ENCODE peak calls at places on chromosomes 12 and 14, in eight cellular contexts. E, U, N, C, Q, J, K and A are unnamed samples.

GRCh38 chr14:104680056-104680805 is 9.2 kb upstream of the INF2 start:
- DNase-seq in N (no peak), Q (no peak), J (peak), K (peak), E (peak), C (peak), U (peak), A (no peak)

GRCh38 chr12:113655919-113656318 is 184.2 kb upstream of the LHX5 start:
- DNase-seq in J (no peak), C (no peak), U (no peak), Q (no peak), N (no peak), E (no peak), K (no peak), A (no peak)

GRCh38 chr14:104390941-104391901 is 188.3 kb upstream of the C14orf180 start:
- DNase-seq in K (no peak), J (no peak), C (no peak), E (no peak), N (no peak), U (no peak), Q (no peak), A (no peak)

GRCh38 chr14:75861161-75861621 is 120.6 kb downstream of the TGFB3 start:
- DNase-seq in J (peak), N (no peak), E (no peak), K (no peak), C (no peak), Q (no peak), U (peak), A (no peak)

GRCh38 chr14:28323951-28324741 is 442.4 kb upstream of the FOXG1 start:
- DNase-seq in C (no peak), U (no peak), N (no peak), K (no peak), E (no peak), J (no peak), Q (no peak), A (no peak)

GRCh38 chr12:92973614-92974013 is 44.5 kb upstream of the EEA1 start:
- DNase-seq in K (peak), N (peak), U (peak), E (no peak), Q (peak), C (peak), J (peak), A (no peak)

GRCh38 chr14:80942158-80942738 is 710 bp upstream of the CEP128 start:
- DNase-seq in J (no peak), N (no peak), E (no peak), Q (no peak), K (no peak), U (no peak), C (no peak), A (no peak)

GRCh38 chr12:67592228-67593011 is 56.1 kb upstream of the DYRK2 start:
- DNase-seq in N (peak), K (peak), E (no peak), J (peak), Q (peak), U (peak), C (peak), A (peak)

GRCh38 chr12:4151362-4152121 is 122.0 kb upstream of the CCND2 start:
- DNase-seq in U (no peak), K (no peak), J (no peak), E (no peak), C (no peak), N (no peak), Q (no peak), A (no peak)

GRCh38 chr12:78209851-78210493 is 379.3 kb downstream of the NAV3 start:
- DNase-seq in K (peak), C (no peak), J (peak), E (no peak), Q (peak), N (no peak), U (peak), A (no peak)

GRCh38 chr12:117003883-117004404 is 93.2 kb downstream of the FBXW8 start:
- DNase-seq in K (no peak), J (no peak), N (no peak), E (no peak), C (no peak), U (no peak), Q (no peak), A (no peak)

GRCh38 chr14:89370781-89371180 is 46.3 kb downstream of the FOXN3 start:
- DNase-seq in E (no peak), C (no peak), Q (no peak), U (no peak), K (no peak), N (no peak), J (no peak), A (no peak)
- TF ChIP-seq CTCF in E (no peak), C (no peak), Q (no peak), U (no peak), K (no peak), N (no peak), J (no peak), A (no peak)

GRCh38 chr12:27331927-27332324 is 710 bp upstream of the BMAL2 start:
- DNase-seq in J (peak), Q (no peak), C (no peak), N (peak), K (no peak), U (peak), E (no peak), A (no peak)
- H3K4me3 ChIP-seq in J (peak), Q (peak), C (no peak), N (peak), K (no peak), U (no peak), E (no peak), A (peak)

DNA sequence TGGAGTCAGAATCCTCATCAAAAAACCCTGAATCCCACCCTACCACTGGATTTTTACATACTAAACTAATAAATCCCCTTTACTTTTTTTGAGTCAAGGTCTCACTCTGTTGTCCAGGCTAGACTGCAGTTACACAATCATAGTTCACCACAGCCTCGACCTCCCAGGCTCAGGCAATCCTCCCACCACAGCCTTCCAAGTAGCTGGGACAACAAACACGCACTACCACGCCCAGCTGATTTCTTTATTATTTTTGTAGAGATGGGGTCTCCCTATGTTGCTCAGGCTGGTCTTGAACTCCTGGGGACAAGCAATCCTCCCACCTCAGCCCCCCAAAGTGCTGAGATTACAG is 24.3 kb downstream of the SPTSSA start:
- DNase-seq in E (no peak), C (no peak), J (no peak), Q (no peak), U (no peak), N (no peak), K (no peak), A (no peak)
- TF ChIP-seq CTCF in E (no peak), C (no peak), J (no peak), Q (no peak), U (no peak), N (no peak), K (no peak), A (no peak)

DNA sequence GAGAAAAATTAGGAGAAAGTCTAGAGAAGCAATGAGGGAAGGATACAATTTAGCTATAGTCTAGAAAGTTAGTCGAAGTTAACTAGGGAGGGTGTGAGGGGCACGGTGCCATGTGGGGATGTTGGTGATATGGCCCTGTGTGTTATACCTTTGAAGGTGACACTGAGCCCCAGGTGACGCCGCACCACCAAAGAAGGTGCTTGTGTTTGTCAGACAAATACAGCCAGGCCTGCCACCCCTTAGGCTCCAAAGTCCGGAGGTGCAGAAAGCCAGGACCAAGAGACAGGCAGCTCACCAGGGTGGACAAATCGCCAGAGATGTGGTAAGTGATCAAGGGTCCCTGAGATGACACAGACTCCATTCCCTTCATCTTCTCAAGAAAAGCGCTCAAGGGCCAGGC is 1.1 kb downstream of the C1S start:
- DNase-seq in Q (no peak), J (no peak), N (no peak), C (no peak), E (no peak), U (no peak), K (no peak), A (no peak)
- H3K4me3 ChIP-seq in Q (no peak), J (no peak), N (no peak), C (no peak), E (no peak), U (peak), K (no peak), A (no peak)

DNA sequence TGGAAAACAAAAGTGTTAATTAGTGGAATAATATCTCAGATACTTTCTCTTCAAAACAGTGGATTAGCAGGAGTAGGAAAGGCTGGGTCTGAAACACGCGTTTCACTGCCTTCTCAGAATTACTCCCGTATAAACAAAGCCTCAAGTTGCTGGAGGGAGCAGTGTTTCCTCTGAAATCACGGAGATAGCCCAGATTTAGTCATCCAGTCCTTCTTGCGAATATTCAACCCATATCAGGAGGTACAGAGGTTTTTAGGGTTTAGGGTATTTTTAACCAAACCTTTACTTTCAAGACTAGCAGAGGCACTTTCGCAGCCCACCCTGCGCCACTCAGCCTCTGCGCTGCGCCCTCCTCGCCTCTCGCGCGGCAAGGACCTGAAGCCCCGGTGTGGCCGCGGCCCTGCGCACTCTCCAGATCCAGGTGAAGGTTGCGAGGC is 2.1 kb upstream of the SAMD4A start:
- DNase-seq in E (no peak), J (peak), Q (peak), N (no peak), U (peak), C (no peak), K (peak), A (no peak)
- TF ChIP-seq CTCF in E (no peak), J (no peak), Q (peak), N (no peak), U (peak), C (no peak), K (no peak), A (no peak)

GRCh38 chr12:6199531-6200265 is 502 bp upstream of the CD9 start:
- DNase-seq in C (no peak), U (peak), K (no peak), J (no peak), Q (no peak), E (peak), N (no peak), A (no peak)
- H3K4me3 ChIP-seq in C (peak), U (peak), K (peak), J (peak), Q (peak), E (peak), N (peak), A (peak)

GRCh38 chr12:55955800-55956508 is 9.9 kb downstream of the PMEL start:
- DNase-seq in K (no peak), E (peak), Q (no peak), N (peak), C (no peak), U (peak), J (peak), A (no peak)
- TF ChIP-seq CTCF in K (no peak), E (no peak), Q (peak), N (peak), C (peak), U (peak), J (peak), A (peak)

DNA sequence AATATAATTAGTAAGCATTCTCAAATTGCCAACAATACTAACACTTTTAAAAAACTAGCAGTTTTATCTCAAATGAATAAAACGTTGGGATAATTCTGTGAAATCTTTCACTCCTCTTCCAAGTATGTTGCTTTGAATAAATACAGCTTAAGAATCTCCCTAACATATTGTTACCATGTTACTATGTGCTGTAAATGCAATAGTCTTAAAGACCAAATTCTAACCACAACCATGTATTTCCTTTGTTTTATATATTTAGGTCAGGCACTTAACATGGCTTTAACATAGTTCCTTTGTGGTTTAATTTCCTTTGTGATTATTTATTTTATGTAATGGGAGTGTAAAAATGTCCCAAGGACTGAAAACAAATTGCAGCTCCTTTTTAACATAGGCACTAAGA is 33.9 kb upstream of the CCDC91 start:
- DNase-seq in E (no peak), U (no peak), J (no peak), C (no peak), K (no peak), N (no peak), Q (no peak), A (no peak)
- H3K4me3 ChIP-seq in E (no peak), U (no peak), J (no peak), C (no peak), K (no peak), N (no peak), Q (no peak), A (no peak)